ENCODE peak calls at places on chromosomes 7 and 10, in six cellular contexts. L is IMR-90, X is mesendoderm, C is neuronal stem cell, I is H9, Y is H1. R is an unnamed sample.

GRCh38 chr7:116786791-116787443 is 75.5 kb upstream of the CAPZA2 start:
- DNase-seq in I (no peak), X (peak), C (peak), Y (no peak), L (peak), R (peak)

GRCh38 chr7:150961510-150962284 is 16.4 kb downstream of the KCNH2 start:
- DNase-seq in C (no peak), X (no peak), L (peak), I (no peak), Y (no peak), R (peak)

GRCh38 chr7:498678-499641 is 20.7 kb downstream of the PDGFA start:
- DNase-seq in L (no peak), X (no peak), Y (no peak), I (no peak), C (no peak), R (no peak)

GRCh38 chr10:96797485-96797884 is 34.6 kb upstream of the LCOR start:
- DNase-seq in X (no peak), I (no peak), L (no peak), Y (no peak), C (no peak), R (no peak)

GRCh38 chr10:48480397-48481374 is 124.2 kb downstream of the ARHGAP22 start:
- DNase-seq in C (no peak), Y (no peak), X (no peak), L (no peak), I (peak), R (no peak)

GRCh38 chr7:16818732-16819131 is 13.9 kb upstream of the AGR2 start:
- DNase-seq in L (no peak), X (no peak), C (no peak), Y (no peak), I (no peak), R (no peak)

GRCh38 chr7:20642171-20642570 is 26.7 kb downstream of the ABCB5 start:
- DNase-seq in I (no peak), X (no peak), Y (no peak), C (no peak), L (no peak), R (peak)

GRCh38 chr10:105840288-105840770 is 1199.2 kb downstream of the SORCS3 start:
- DNase-seq in L (no peak), C (no peak), I (no peak), Y (no peak), X (no peak), R (no peak)

GRCh38 chr7:7352845-7353244 is 170.5 kb downstream of the C1GALT1 start:
- DNase-seq in X (peak), Y (peak), I (peak), C (no peak), L (no peak), R (no peak)

GRCh38 chr7:35548291-35548690 is 146.6 kb downstream of the HERPUD2 start:
- DNase-seq in Y (no peak), L (no peak), C (no peak), I (no peak), X (no peak), R (no peak)

GRCh38 chr7:157347217-157347904 is 10.6 kb downstream of the DNAJB6 start:
- DNase-seq in C (no peak), Y (no peak), X (no peak), I (no peak), L (peak), R (no peak)

GRCh38 chr7:134450296-134451000 is 8.5 kb downstream of the AKR1B1 start:
- DNase-seq in Y (no peak), X (no peak), C (no peak), L (peak), I (no peak), R (peak)

GRCh38 chr7:138785587-138786437 is 12.0 kb upstream of the TMEM213 start:
- DNase-seq in L (peak), C (no peak), I (no peak), X (peak), Y (no peak), R (no peak)

GRCh38 chr7:82481499-82482097 is 38.0 kb upstream of the CACNA2D1 start:
- DNase-seq in I (no peak), C (no peak), X (peak), L (peak), Y (no peak), R (peak)

GRCh38 chr10:45460235-45460878 is 86.3 kb downstream of the ALOX5 start:
- DNase-seq in Y (no peak), C (no peak), L (no peak), I (no peak), X (no peak), R (no peak)

GRCh38 chr10:131167036-131167860 is 144.3 kb downstream of the TCERG1L start:
- DNase-seq in Y (no peak), C (no peak), X (no peak), L (no peak), I (peak), R (no peak)

GRCh38 chr7:88859288-88859687 is 63.8 kb upstream of the TEX47 start:
- DNase-seq in L (no peak), Y (no peak), I (no peak), X (no peak), C (no peak), R (no peak)

GRCh38 chr10:3122486-3123205 is 49.9 kb downstream of the PITRM1 start:
- DNase-seq in Y (no peak), I (no peak), L (no peak), C (no peak), X (no peak), R (no peak)

GRCh38 chr7:105257338-105257737 is 131.4 kb downstream of the SRPK2 start:
- DNase-seq in Y (no peak), X (no peak), L (no peak), C (no peak), I (no peak), R (no peak)

GRCh38 chr7:25863727-25864116 is 288.3 kb upstream of the NFE2L3 start:
- DNase-seq in Y (no peak), X (no peak), I (no peak), C (no peak), L (no peak), R (no peak)

GRCh38 chr7:6545398-6546126 is 5.7 kb downstream of the GRID2IP start:
- DNase-seq in X (no peak), C (no peak), I (no peak), L (no peak), Y (no peak), R (no peak)

GRCh38 chr7:55497521-55497920 is 74.8 kb downstream of the VOPP1 start:
- DNase-seq in Y (no peak), C (no peak), L (no peak), X (no peak), I (no peak), R (no peak)

GRCh38 chr10:79452174-79452611 is 6.8 kb upstream of the ZCCHC24 start:
- DNase-seq in Y (no peak), X (peak), L (peak), C (no peak), I (no peak), R (peak)

GRCh38 chr7:34330308-34330707 is 327.7 kb upstream of the NPSR1 start:
- DNase-seq in L (no peak), C (no peak), Y (no peak), I (no peak), X (no peak), R (no peak)

GRCh38 chr10:13439771-13440708 is 88.8 kb downstream of the BEND7 start:
- DNase-seq in Y (no peak), I (peak), X (peak), L (no peak), C (peak), R (peak)

GRCh38 chr7:23333671-23334246 is 34.6 kb downstream of the MALSU1 start:
- DNase-seq in X (no peak), I (no peak), Y (no peak), L (peak), C (no peak), R (peak)

GRCh38 chr7:68461430-68461829 is 1136.8 kb upstream of the AUTS2 start:
- DNase-seq in X (no peak), C (no peak), I (no peak), Y (no peak), L (no peak), R (no peak)

GRCh38 chr7:42156957-42157721 is 79.9 kb downstream of the GLI3 start:
- DNase-seq in C (no peak), X (no peak), Y (no peak), I (no peak), L (no peak), R (no peak)

GRCh38 chr10:52466464-52466863 is 152.4 kb downstream of the DKK1 start:
- DNase-seq in I (no peak), L (no peak), X (peak), Y (no peak), C (no peak), R (no peak)

GRCh38 chr7:5234852-5235831 is 45.1 kb downstream of the WIPI2 start:
- DNase-seq in Y (no peak), I (no peak), L (peak), X (no peak), C (no peak), R (no peak)

GRCh38 chr7:104045183-104045582 is 55.7 kb upstream of the RELN start:
- DNase-seq in L (peak), X (peak), Y (no peak), C (no peak), I (no peak), R (no peak)

GRCh38 chr10:86209726-86210125 is 156.9 kb downstream of the GRID1 start:
- DNase-seq in I (no peak), C (no peak), Y (no peak), L (no peak), X (no peak), R (no peak)

GRCh38 chr10:94217431-94217830 is 145.3 kb downstream of the NOC3L start:
- DNase-seq in I (no peak), L (no peak), X (no peak), C (no peak), Y (no peak), R (no peak)

GRCh38 chr7:117970806-117971205 is 97.6 kb upstream of the CTTNBP2 start:
- DNase-seq in C (no peak), I (no peak), Y (no peak), X (no peak), L (no peak), R (no peak)

GRCh38 chr7:151756076-151756731 is 120.7 kb downstream of the PRKAG2 start:
- DNase-seq in X (no peak), L (peak), I (no peak), C (no peak), Y (no peak), R (peak)

GRCh38 chr10:87675396-87676376 is 16.0 kb downstream of the PAPSS2 start:
- DNase-seq in C (no peak), Y (no peak), X (peak), L (peak), I (no peak), R (peak)

GRCh38 chr10:122931088-122931958 is 20.9 kb downstream of the FAM24A start:
- DNase-seq in Y (no peak), C (no peak), I (no peak), X (no peak), L (peak), R (no peak)

GRCh38 chr7:91465595-91466061 is 201.4 kb downstream of the FZD1 start:
- DNase-seq in L (no peak), I (no peak), C (no peak), X (no peak), Y (no peak), R (no peak)

GRCh38 chr10:5544216-5544805 is 19.6 kb downstream of the CALML3 start:
- DNase-seq in Y (no peak), C (no peak), X (no peak), L (no peak), I (no peak), R (no peak)

DNA sequence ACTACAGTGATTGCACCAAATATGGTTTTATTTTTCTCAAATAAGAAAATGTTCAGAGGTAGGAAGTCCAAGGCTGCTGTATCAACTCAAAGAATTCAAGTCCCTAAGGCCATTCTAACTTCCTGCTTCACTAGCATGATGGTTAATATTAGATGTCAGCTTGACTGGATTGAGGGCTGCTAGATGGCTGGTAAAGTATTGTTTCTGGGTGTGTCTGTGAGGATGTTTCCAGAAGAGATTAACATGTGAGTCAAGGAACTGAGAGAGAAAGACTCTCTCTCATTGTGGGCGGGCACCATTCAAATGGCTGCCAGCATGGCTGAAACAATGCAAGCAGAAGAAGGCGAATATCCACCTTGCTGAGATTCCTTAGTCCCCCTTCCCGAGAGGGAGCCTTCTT is 77.4 kb upstream of the NRBF2 start:
- DNase-seq in I (no peak), C (no peak), L (no peak), Y (no peak), X (no peak), R (no peak)
- H2BK15ac ChIP-seq in I (no peak), C (no peak), L (no peak), Y (no peak), X (no peak), R (no peak)

DNA sequence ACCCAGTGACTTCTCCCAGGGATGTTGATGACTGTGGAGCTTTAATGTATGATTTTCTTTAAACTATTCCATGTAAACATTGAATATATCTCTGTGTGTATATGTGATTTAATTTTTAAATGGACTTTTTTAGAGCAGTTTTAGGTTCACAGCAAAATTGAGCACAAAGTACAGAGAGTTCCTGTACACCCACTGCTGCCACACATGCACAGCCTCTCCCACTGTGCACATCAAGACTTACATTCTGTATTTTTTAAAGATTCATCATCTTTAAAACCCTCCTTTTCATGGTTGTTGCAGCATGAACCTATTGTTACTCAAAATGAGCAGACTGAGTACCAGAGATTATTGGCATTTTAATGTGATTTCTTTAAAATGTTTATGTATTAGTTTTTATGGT is 51.3 kb downstream of the WIPF3 start:
- DNase-seq in C (no peak), L (no peak), Y (no peak), X (no peak), I (no peak), R (no peak)
- H2BK15ac ChIP-seq in C (no peak), L (no peak), Y (no peak), X (no peak), I (no peak), R (no peak)

GRCh38 chr10:124545346-124545745 is 83.7 kb downstream of the LHPP start:
- DNase-seq in I (no peak), Y (no peak), X (no peak), L (no peak), C (no peak), R (no peak)
- H2BK15ac ChIP-seq in I (no peak), Y (no peak), X (no peak), L (no peak), C (peak), R (no peak)

GRCh38 chr7:19128856-19129255 is 11.4 kb upstream of the TWIST1 start:
- DNase-seq in Y (no peak), C (no peak), I (no peak), X (no peak), L (peak), R (no peak)
- H2BK15ac ChIP-seq in Y (no peak), C (no peak), I (no peak), X (no peak), L (no peak), R (no peak)

R was measured in mesenchymal stem cell.